ENCODE peak calls at places on chromosomes 3 and 15, in seven cellular contexts. G is AG04450, V is HFF-Myc, U is adrenal gland, I is tibial artery, O is lower leg skin, R is psoas muscle. S is an unnamed sample.

GRCh38 chr3:132464066-132464465 is 46.8 kb downstream of the DNAJC13 start:
- DNase-seq in G (no peak), V (peak), U (no peak), I (no peak), O (no peak), R (no peak), S (no peak)

GRCh38 chr3:104610730-104611652 is 755.7 kb upstream of the ALCAM start:
- DNase-seq in G (no peak), V (no peak), U (no peak), I (no peak), O (no peak), R (no peak), S (no peak)

GRCh38 chr3:54320376-54320775 is 198.0 kb downstream of the CACNA2D3 start:
- DNase-seq in G (no peak), V (no peak), U (peak), I (no peak), O (no peak), R (no peak), S (peak)

GRCh38 chr3:69161587-69162196 is 39.3 kb upstream of the LMOD3 start:
- DNase-seq in G (peak), V (peak), U (peak), I (no peak), O (no peak), R (no peak), S (peak)

GRCh38 chr3:139157161-139157932 is 112.7 kb upstream of the PRR23C start:
- DNase-seq in G (no peak), V (no peak), U (no peak), I (no peak), O (no peak), R (no peak), S (no peak)

GRCh38 chr3:151305081-151305777 is 11.4 kb downstream of the GPR87 start:
- DNase-seq in G (peak), V (peak), U (peak), I (peak), O (peak), R (peak), S (no peak)

GRCh38 chr15:99282129-99282528 is 30.8 kb downstream of the LRRC28 start:
- DNase-seq in G (no peak), V (no peak), U (no peak), I (no peak), O (no peak), R (no peak), S (no peak)

GRCh38 chr15:44545934-44546802 is 9.2 kb downstream of the EIF3J start:
- DNase-seq in G (no peak), V (no peak), U (peak), I (no peak), O (no peak), R (peak), S (peak)

GRCh38 chr3:141294848-141295247 is 63.2 kb downstream of the PXYLP1 start:
- DNase-seq in G (no peak), V (no peak), U (no peak), I (no peak), O (no peak), R (no peak), S (no peak)

GRCh38 chr3:55305714-55306485 is 181.2 kb downstream of the WNT5A start:
- DNase-seq in G (no peak), V (no peak), U (no peak), I (peak), O (peak), R (peak), S (no peak)

GRCh38 chr3:181952221-181952620 is 240.5 kb downstream of the SOX2 start:
- DNase-seq in G (no peak), V (no peak), U (no peak), I (no peak), O (no peak), R (no peak), S (no peak)

GRCh38 chr15:85414495-85414894 is 34.1 kb downstream of the AKAP13 start:
- DNase-seq in G (no peak), V (no peak), U (no peak), I (no peak), O (no peak), R (no peak), S (peak)

GRCh38 chr3:30680789-30681188 is 74.4 kb downstream of the TGFBR2 start:
- DNase-seq in G (no peak), V (peak), U (no peak), I (no peak), O (no peak), R (no peak), S (no peak)

GRCh38 chr3:102791641-102792589 is 357.1 kb downstream of the ZPLD1 start:
- DNase-seq in G (no peak), V (no peak), U (no peak), I (no peak), O (no peak), R (no peak), S (no peak)

GRCh38 chr3:166071831-166072230 is 234.6 kb upstream of the BCHE start:
- DNase-seq in G (no peak), V (no peak), U (no peak), I (no peak), O (no peak), R (no peak), S (no peak)

GRCh38 chr3:126435456-126436315 is 40.0 kb downstream of the ZXDC start:
- DNase-seq in G (no peak), V (no peak), U (no peak), I (no peak), O (no peak), R (no peak), S (no peak)

GRCh38 chr3:129502641-129503386 is 25.6 kb upstream of the RHO start:
- DNase-seq in G (no peak), V (no peak), U (no peak), I (no peak), O (no peak), R (no peak), S (no peak)

GRCh38 chr3:131699001-131699400 is 196.2 kb upstream of the MRPL3 start:
- DNase-seq in G (no peak), V (no peak), U (no peak), I (no peak), O (no peak), R (no peak), S (no peak)

GRCh38 chr3:13647314-13648059 is 98.6 kb downstream of the FBLN2 start:
- DNase-seq in G (no peak), V (no peak), U (no peak), I (no peak), O (peak), R (no peak), S (peak)

GRCh38 chr3:132870596-132870995 is 148.4 kb upstream of the NPHP3 start:
- DNase-seq in G (no peak), V (no peak), U (no peak), I (no peak), O (no peak), R (no peak), S (no peak)

GRCh38 chr15:92158426-92158825 is 235.3 kb upstream of the ST8SIA2 start:
- DNase-seq in G (no peak), V (no peak), U (no peak), I (no peak), O (no peak), R (no peak), S (no peak)

GRCh38 chr3:17032407-17033034 is 147.8 kb downstream of the PLCL2 start:
- DNase-seq in G (no peak), V (no peak), U (no peak), I (no peak), O (no peak), R (no peak), S (peak)

GRCh38 chr15:57784081-57784488 is 77.6 kb downstream of the POLR2M start:
- DNase-seq in G (no peak), V (peak), U (no peak), I (no peak), O (peak), R (peak), S (no peak)

GRCh38 chr3:194321666-194322640 is 29.2 kb downstream of the CPN2 start:
- DNase-seq in G (no peak), V (no peak), U (no peak), I (no peak), O (no peak), R (no peak), S (no peak)

GRCh38 chr3:190333961-190334360 is 11.7 kb upstream of the CLDN1 start:
- DNase-seq in G (no peak), V (no peak), U (no peak), I (no peak), O (no peak), R (no peak), S (no peak)

GRCh38 chr3:38650248-38650940 is 907 bp upstream of the SCN5A start:
- DNase-seq in G (no peak), V (no peak), U (no peak), I (no peak), O (no peak), R (no peak), S (no peak)

GRCh38 chr3:184808021-184808420 is 3.9 kb upstream of the VPS8 start:
- DNase-seq in G (no peak), V (no peak), U (no peak), I (no peak), O (no peak), R (no peak), S (peak)

GRCh38 chr15:40479024-40479423 is 8.2 kb downstream of the CHST14 start:
- DNase-seq in G (no peak), V (no peak), U (no peak), I (no peak), O (no peak), R (no peak), S (no peak)

GRCh38 chr3:13223574-13224237 is 150.5 kb upstream of the IQSEC1 start:
- DNase-seq in G (no peak), V (no peak), U (peak), I (no peak), O (no peak), R (no peak), S (peak)

GRCh38 chr15:75891895-75892294 is 11.8 kb upstream of the FBXO22 start:
- DNase-seq in G (peak), V (peak), U (no peak), I (no peak), O (no peak), R (no peak), S (peak)

GRCh38 chr15:71443538-71443937 is 328.3 kb downstream of the THSD4 start:
- DNase-seq in G (no peak), V (peak), U (peak), I (peak), O (no peak), R (peak), S (peak)

GRCh38 chr15:24858737-24859601 is 95.8 kb upstream of the SNRPN start:
- DNase-seq in G (peak), V (no peak), U (no peak), I (no peak), O (no peak), R (no peak), S (no peak)

GRCh38 chr3:143315766-143316165 is 196.2 kb downstream of the CHST2 start:
- DNase-seq in G (no peak), V (no peak), U (no peak), I (no peak), O (no peak), R (no peak), S (peak)

GRCh38 chr3:178455264-178455663 is 81.0 kb upstream of the KCNMB2 start:
- DNase-seq in G (no peak), V (no peak), U (no peak), I (no peak), O (no peak), R (no peak), S (no peak)

GRCh38 chr3:28252016-28252415 is 10.6 kb downstream of the CMC1 start:
- DNase-seq in G (no peak), V (no peak), U (no peak), I (no peak), O (no peak), R (no peak), S (peak)

GRCh38 chr15:101269479-101270223 is 7.6 kb downstream of the SELENOS start:
- DNase-seq in G (no peak), V (no peak), U (no peak), I (no peak), O (no peak), R (no peak), S (peak)

GRCh38 chr3:44125882-44126281 is 115.8 kb upstream of the TOPAZ1 start:
- DNase-seq in G (no peak), V (no peak), U (no peak), I (no peak), O (no peak), R (no peak), S (no peak)

GRCh38 chr15:78830514-78831228 is 19.4 kb upstream of the ADAMTS7 start:
- DNase-seq in G (no peak), V (no peak), U (no peak), I (no peak), O (no peak), R (no peak), S (no peak)
- H3K4me3 ChIP-seq in G (no peak), V (no peak), U (no peak), I (no peak), O (no peak), R (no peak), S (no peak)

DNA sequence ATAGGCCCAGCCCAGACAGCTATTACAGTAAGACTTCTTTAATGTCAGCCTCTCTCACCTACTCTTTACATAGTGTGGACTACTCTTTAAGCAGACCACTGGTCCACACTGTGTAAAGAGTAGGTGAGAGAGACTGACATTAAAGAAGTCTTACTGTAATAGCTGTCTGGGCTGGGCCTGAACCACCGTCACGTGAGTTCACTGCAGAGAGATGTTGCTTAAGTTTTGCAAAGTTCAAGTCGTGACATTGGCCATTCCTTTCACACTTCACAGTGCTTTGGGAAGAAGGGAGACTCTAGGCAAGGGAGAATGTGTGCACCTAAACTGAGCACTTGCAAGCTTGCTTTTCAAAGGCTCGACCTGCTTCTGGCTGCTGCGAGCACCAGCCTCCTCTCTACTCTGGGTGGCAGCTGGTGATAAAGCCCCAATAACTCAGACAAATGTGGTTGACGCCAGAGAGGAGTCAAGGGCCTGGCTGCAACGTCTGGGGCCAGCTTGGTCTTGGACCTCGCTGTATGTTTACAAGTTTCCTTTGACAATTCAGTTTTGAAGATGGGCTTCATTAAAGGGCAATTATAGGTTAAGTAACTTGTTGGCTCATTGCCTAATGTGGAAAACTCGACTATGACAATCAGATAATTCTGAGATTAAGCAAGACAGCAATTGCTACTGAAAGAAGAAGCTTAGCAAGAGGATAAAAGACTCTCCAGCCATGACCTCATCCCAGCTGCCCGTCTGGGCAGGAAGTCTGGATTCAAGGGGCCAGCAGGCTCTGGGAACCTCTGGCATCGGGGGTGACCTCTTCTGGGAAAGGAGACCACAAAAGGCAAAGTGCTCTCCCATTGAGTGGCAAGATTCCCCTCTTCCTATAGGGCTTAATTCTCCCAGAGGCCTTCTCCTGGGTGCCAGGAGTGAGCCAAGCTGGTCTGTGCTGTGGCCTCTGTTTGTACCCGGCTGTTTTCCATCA is 242.1 kb upstream of the TLE3 start:
- DNase-seq in G (no peak), V (peak), U (no peak), I (no peak), O (no peak), R (no peak), S (peak)
- H3K4me3 ChIP-seq in G (no peak), V (no peak), U (no peak), I (no peak), O (no peak), R (no peak), S (no peak)

GRCh38 chr15:80152180-80152895 is 461 bp upstream of the FAH start:
- DNase-seq in G (peak), V (peak), U (peak), I (peak), O (peak), R (peak), S (peak)

GRCh38 chr15:80155001-80155377 is 2.2 kb downstream of the FAH start:
- DNase-seq in G (no peak), V (no peak), U (no peak), I (no peak), O (no peak), R (no peak), S (no peak)

GRCh38 chr15:80152896-80153876 is at the start of gene FAH:
- DNase-seq in G (no peak), V (no peak), U (peak), I (no peak), O (no peak), R (peak), S (peak)

GRCh38 chr15:80154336-80154735 is 1.5 kb downstream of the FAH start:
- DNase-seq in G (no peak), V (no peak), U (no peak), I (no peak), O (no peak), R (peak), S (no peak)

DNA sequence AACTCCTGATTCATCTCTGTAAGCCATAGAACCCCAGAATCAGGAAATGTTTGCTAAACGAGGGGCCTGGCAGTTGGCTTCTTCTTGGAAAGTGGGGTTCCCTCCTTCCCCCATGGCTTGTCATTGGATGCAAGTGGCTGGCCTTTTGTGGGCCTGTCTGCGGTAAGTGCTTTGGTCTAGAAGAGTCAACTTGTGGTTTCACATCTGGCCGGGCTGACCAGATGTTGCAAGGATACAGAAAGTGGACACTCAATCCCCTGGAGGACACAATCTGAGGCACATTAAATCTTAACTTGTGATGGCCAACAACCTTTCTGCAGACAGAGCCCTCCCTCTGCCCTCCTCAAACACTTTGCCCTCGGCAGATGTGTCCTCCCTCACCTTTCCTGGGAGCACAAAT is 1.1 kb downstream of the FAH start:
- DNase-seq in G (no peak), V (no peak), U (no peak), I (no peak), O (no peak), R (peak), S (peak)
- H3K4me3 ChIP-seq in G (peak), V (peak), U (peak), I (no peak), O (no peak), R (peak), S (peak)

GRCh38 chr15:68816158-68816557 is 4.5 kb downstream of the ANP32A start:
- DNase-seq in G (no peak), V (no peak), U (no peak), I (no peak), O (peak), R (no peak), S (no peak)
- H3K4me3 ChIP-seq in G (no peak), V (peak), U (no peak), I (no peak), O (no peak), R (peak), S (peak)

GRCh38 chr15:56366211-56366610 is 985 bp downstream of the TEX9 start:
- DNase-seq in G (no peak), V (no peak), U (no peak), I (no peak), O (no peak), R (no peak), S (no peak)
- H3K4me3 ChIP-seq in G (peak), V (peak), U (no peak), I (peak), O (peak), R (peak), S (no peak)

GRCh38 chr3:152325136-152325535 is 56.4 kb downstream of the MBNL1 start:
- DNase-seq in G (no peak), V (no peak), U (no peak), I (no peak), O (no peak), R (no peak), S (no peak)
- H3K4me3 ChIP-seq in G (no peak), V (no peak), U (no peak), I (no peak), O (no peak), R (no peak), S (no peak)

S was measured in NB4.